ENCODE peak calls at places on chromosome 18, in ten cellular contexts. One of them, this sample, is unnamed.

GRCh38 chr18:3610818-3611217 is 160.8 kb downstream of the TGIF1 start:
- DNase-seq in spleen: peak; percentile 20
- DNase-seq in CD8-positive, alpha-beta memory T cell: no peak
- DNase-seq in right atrium auricular region: no peak
- DNase-seq in lower lobe of right lung: no peak
- DNase-seq in colonic mucosa: no peak
- DNase-seq in psoas muscle: no peak
- DNase-seq in tibial artery: no peak
- DNase-seq in astrocyte: no peak
- DNase-seq in SK-N-SH: no peak
- DNase-seq in this sample: no peak

GRCh38 chr18:75277629-75277966 is 67.0 kb downstream of the TSHZ1 start:
- DNase-seq in CD8-positive, alpha-beta memory T cell: no peak
- DNase-seq in psoas muscle: no peak
- DNase-seq in tibial artery: no peak
- DNase-seq in astrocyte: no peak
- DNase-seq in spleen: no peak
- DNase-seq in SK-N-SH: no peak
- DNase-seq in colonic mucosa: no peak
- DNase-seq in right atrium auricular region: no peak
- DNase-seq in lower lobe of right lung: no peak
- DNase-seq in this sample: no peak

GRCh38 chr18:30623401-30624065 is 419.0 kb downstream of the DSC3 start:
- DNase-seq in CD8-positive, alpha-beta memory T cell: no peak
- DNase-seq in lower lobe of right lung: no peak
- DNase-seq in psoas muscle: no peak
- DNase-seq in colonic mucosa: no peak
- DNase-seq in tibial artery: no peak
- DNase-seq in spleen: no peak
- DNase-seq in astrocyte: peak; percentile 29
- DNase-seq in SK-N-SH: no peak
- DNase-seq in right atrium auricular region: no peak
- DNase-seq in this sample: no peak

GRCh38 chr18:77165489-77166415 is 33.2 kb upstream of the MBP start:
- DNase-seq in SK-N-SH: no peak
- DNase-seq in CD8-positive, alpha-beta memory T cell: no peak
- DNase-seq in tibial artery: no peak
- DNase-seq in lower lobe of right lung: no peak
- DNase-seq in psoas muscle: peak; percentile 84
- DNase-seq in spleen: no peak
- DNase-seq in right atrium auricular region: peak; percentile 74
- DNase-seq in colonic mucosa: no peak
- DNase-seq in astrocyte: no peak
- DNase-seq in this sample: no peak

GRCh38 chr18:48359626-48360025 is 49.6 kb downstream of the ZBTB7C start:
- DNase-seq in colonic mucosa: no peak
- DNase-seq in tibial artery: no peak
- DNase-seq in astrocyte: no peak
- DNase-seq in CD8-positive, alpha-beta memory T cell: no peak
- DNase-seq in lower lobe of right lung: no peak
- DNase-seq in right atrium auricular region: no peak
- DNase-seq in psoas muscle: no peak
- DNase-seq in SK-N-SH: no peak
- DNase-seq in spleen: no peak
- DNase-seq in this sample: no peak

GRCh38 chr18:49016648-49017539 is 66.1 kb upstream of the SMAD7 start:
- DNase-seq in CD8-positive, alpha-beta memory T cell: no peak
- DNase-seq in tibial artery: peak; percentile 70
- DNase-seq in colonic mucosa: peak; percentile 18
- DNase-seq in spleen: peak; percentile 64
- DNase-seq in astrocyte: peak; percentile 90
- DNase-seq in psoas muscle: no peak
- DNase-seq in SK-N-SH: peak; percentile 40
- DNase-seq in lower lobe of right lung: peak; percentile 56
- DNase-seq in right atrium auricular region: no peak
- DNase-seq in this sample: no peak

GRCh38 chr18:68918216-68918615 is 120.3 kb downstream of the CCDC102B start:
- DNase-seq in lower lobe of right lung: no peak
- DNase-seq in SK-N-SH: no peak
- DNase-seq in astrocyte: no peak
- DNase-seq in spleen: no peak
- DNase-seq in colonic mucosa: no peak
- DNase-seq in tibial artery: no peak
- DNase-seq in CD8-positive, alpha-beta memory T cell: no peak
- DNase-seq in right atrium auricular region: no peak
- DNase-seq in psoas muscle: no peak
- DNase-seq in this sample: no peak

GRCh38 chr18:69774831-69775230 is 172.8 kb downstream of the CD226 start:
- DNase-seq in spleen: no peak
- DNase-seq in lower lobe of right lung: no peak
- DNase-seq in tibial artery: no peak
- DNase-seq in right atrium auricular region: no peak
- DNase-seq in psoas muscle: no peak
- DNase-seq in astrocyte: no peak
- DNase-seq in SK-N-SH: no peak
- DNase-seq in colonic mucosa: no peak
- DNase-seq in CD8-positive, alpha-beta memory T cell: no peak
- DNase-seq in this sample: no peak

GRCh38 chr18:72898870-72899840 is 31.4 kb upstream of the NETO1 start:
- DNase-seq in psoas muscle: no peak
- DNase-seq in CD8-positive, alpha-beta memory T cell: no peak
- DNase-seq in astrocyte: no peak
- DNase-seq in lower lobe of right lung: no peak
- DNase-seq in right atrium auricular region: no peak
- DNase-seq in colonic mucosa: no peak
- DNase-seq in tibial artery: no peak
- DNase-seq in SK-N-SH: no peak
- DNase-seq in spleen: no peak
- DNase-seq in this sample: no peak

GRCh38 chr18:30903566-30903965 is 139.0 kb downstream of the DSC3 start:
- DNase-seq in colonic mucosa: no peak
- DNase-seq in tibial artery: no peak
- DNase-seq in CD8-positive, alpha-beta memory T cell: no peak
- DNase-seq in psoas muscle: no peak
- DNase-seq in astrocyte: peak; percentile 88
- DNase-seq in lower lobe of right lung: no peak
- DNase-seq in SK-N-SH: no peak
- DNase-seq in right atrium auricular region: no peak
- DNase-seq in spleen: no peak
- DNase-seq in this sample: no peak

GRCh38 chr18:59096098-59096779 is 43.4 kb upstream of the SEC11C start:
- DNase-seq in SK-N-SH: peak; percentile 55
- DNase-seq in lower lobe of right lung: no peak
- DNase-seq in right atrium auricular region: no peak
- DNase-seq in astrocyte: no peak
- DNase-seq in colonic mucosa: no peak
- DNase-seq in tibial artery: no peak
- DNase-seq in spleen: no peak
- DNase-seq in psoas muscle: no peak
- DNase-seq in CD8-positive, alpha-beta memory T cell: no peak
- DNase-seq in this sample: no peak

GRCh38 chr18:35244671-35245070 is 3.8 kb downstream of the ZNF397 start:
- DNase-seq in psoas muscle: no peak
- DNase-seq in SK-N-SH: no peak
- DNase-seq in colonic mucosa: no peak
- DNase-seq in spleen: no peak
- DNase-seq in right atrium auricular region: no peak
- DNase-seq in lower lobe of right lung: no peak
- DNase-seq in astrocyte: no peak
- DNase-seq in tibial artery: no peak
- DNase-seq in CD8-positive, alpha-beta memory T cell: no peak
- DNase-seq in this sample: no peak
- H3K36me3 ChIP-seq in psoas muscle: peaks cover 29% of the 10 kb centered on the region
- H3K36me3 ChIP-seq in SK-N-SH: peaks cover 66% of the 10 kb centered on the region
- H3K36me3 ChIP-seq in colonic mucosa: peaks cover 7% of the 10 kb centered on the region
- H3K36me3 ChIP-seq in spleen: peaks cover 63% of the 10 kb centered on the region
- H3K36me3 ChIP-seq in right atrium auricular region: peaks cover 55% of the 10 kb centered on the region
- H3K36me3 ChIP-seq in lower lobe of right lung: peaks cover 72% of the 10 kb centered on the region
- H3K36me3 ChIP-seq in astrocyte: peaks cover 42% of the 10 kb centered on the region
- H3K36me3 ChIP-seq in tibial artery: peaks cover 66% of the 10 kb centered on the region
- H3K36me3 ChIP-seq in CD8-positive, alpha-beta memory T cell: peaks cover 50% of the 10 kb centered on the region
- H3K36me3 ChIP-seq in this sample: peaks cover 42% of the 10 kb centered on the region

GRCh38 chr18:13018379-13018778 is 27.2 kb downstream of the CEP192 start:
- DNase-seq in astrocyte: no peak
- DNase-seq in tibial artery: no peak
- DNase-seq in spleen: no peak
- DNase-seq in colonic mucosa: no peak
- DNase-seq in lower lobe of right lung: no peak
- DNase-seq in psoas muscle: no peak
- DNase-seq in SK-N-SH: no peak
- DNase-seq in CD8-positive, alpha-beta memory T cell: no peak
- DNase-seq in right atrium auricular region: no peak
- DNase-seq in this sample: no peak
- H3K36me3 ChIP-seq in astrocyte: peaks cover 43% of the 10 kb centered on the region
- H3K36me3 ChIP-seq in tibial artery: peaks cover 72% of the 10 kb centered on the region
- H3K36me3 ChIP-seq in spleen: peaks cover 84% of the 10 kb centered on the region
- H3K36me3 ChIP-seq in colonic mucosa: peaks cover 6% of the 10 kb centered on the region
- H3K36me3 ChIP-seq in lower lobe of right lung: peaks cover 76% of the 10 kb centered on the region
- H3K36me3 ChIP-seq in psoas muscle: peaks cover 8% of the 10 kb centered on the region
- H3K36me3 ChIP-seq in SK-N-SH: peaks cover 76% of the 10 kb centered on the region
- H3K36me3 ChIP-seq in CD8-positive, alpha-beta memory T cell: peaks cover 33% of the 10 kb centered on the region
- H3K36me3 ChIP-seq in right atrium auricular region: peaks cover 47% of the 10 kb centered on the region
- H3K36me3 ChIP-seq in this sample: peaks cover 12% of the 10 kb centered on the region

GRCh38 chr18:62732631-62733030 is 17.3 kb downstream of the PHLPP1 start:
- DNase-seq in CD8-positive, alpha-beta memory T cell: no peak
- DNase-seq in spleen: no peak
- DNase-seq in psoas muscle: no peak
- DNase-seq in SK-N-SH: no peak
- DNase-seq in right atrium auricular region: no peak
- DNase-seq in astrocyte: no peak
- DNase-seq in tibial artery: no peak
- DNase-seq in colonic mucosa: no peak
- DNase-seq in lower lobe of right lung: no peak
- DNase-seq in this sample: no peak
- H3K36me3 ChIP-seq in CD8-positive, alpha-beta memory T cell: no peaks in the 10 kb centered on the region
- H3K36me3 ChIP-seq in spleen: no peaks in the 10 kb centered on the region
- H3K36me3 ChIP-seq in psoas muscle: no peaks in the 10 kb centered on the region
- H3K36me3 ChIP-seq in SK-N-SH: peaks cover 12% of the 10 kb centered on the region
- H3K36me3 ChIP-seq in right atrium auricular region: no peaks in the 10 kb centered on the region
- H3K36me3 ChIP-seq in astrocyte: no peaks in the 10 kb centered on the region
- H3K36me3 ChIP-seq in tibial artery: no peaks in the 10 kb centered on the region
- H3K36me3 ChIP-seq in colonic mucosa: no peaks in the 10 kb centered on the region
- H3K36me3 ChIP-seq in lower lobe of right lung: no peaks in the 10 kb centered on the region
- H3K36me3 ChIP-seq in this sample: no peaks in the 10 kb centered on the region

GRCh38 chr18:45901654-45902210 is 65.4 kb downstream of the EPG5 start:
- DNase-seq in psoas muscle: no peak
- DNase-seq in CD8-positive, alpha-beta memory T cell: no peak
- DNase-seq in tibial artery: no peak
- DNase-seq in spleen: no peak
- DNase-seq in SK-N-SH: no peak
- DNase-seq in colonic mucosa: no peak
- DNase-seq in astrocyte: no peak
- DNase-seq in lower lobe of right lung: no peak
- DNase-seq in right atrium auricular region: no peak
- DNase-seq in this sample: no peak
- H3K36me3 ChIP-seq in psoas muscle: peaks cover 2% of the 10 kb centered on the region
- H3K36me3 ChIP-seq in CD8-positive, alpha-beta memory T cell: peaks cover 42% of the 10 kb centered on the region
- H3K36me3 ChIP-seq in tibial artery: peaks cover 61% of the 10 kb centered on the region
- H3K36me3 ChIP-seq in spleen: peaks cover 88% of the 10 kb centered on the region
- H3K36me3 ChIP-seq in SK-N-SH: peaks cover 70% of the 10 kb centered on the region
- H3K36me3 ChIP-seq in colonic mucosa: no peaks in the 10 kb centered on the region
- H3K36me3 ChIP-seq in astrocyte: peaks cover 44% of the 10 kb centered on the region
- H3K36me3 ChIP-seq in lower lobe of right lung: peaks cover 95% of the 10 kb centered on the region
- H3K36me3 ChIP-seq in right atrium auricular region: peaks cover 63% of the 10 kb centered on the region
- H3K36me3 ChIP-seq in this sample: no peaks in the 10 kb centered on the region

DNA sequence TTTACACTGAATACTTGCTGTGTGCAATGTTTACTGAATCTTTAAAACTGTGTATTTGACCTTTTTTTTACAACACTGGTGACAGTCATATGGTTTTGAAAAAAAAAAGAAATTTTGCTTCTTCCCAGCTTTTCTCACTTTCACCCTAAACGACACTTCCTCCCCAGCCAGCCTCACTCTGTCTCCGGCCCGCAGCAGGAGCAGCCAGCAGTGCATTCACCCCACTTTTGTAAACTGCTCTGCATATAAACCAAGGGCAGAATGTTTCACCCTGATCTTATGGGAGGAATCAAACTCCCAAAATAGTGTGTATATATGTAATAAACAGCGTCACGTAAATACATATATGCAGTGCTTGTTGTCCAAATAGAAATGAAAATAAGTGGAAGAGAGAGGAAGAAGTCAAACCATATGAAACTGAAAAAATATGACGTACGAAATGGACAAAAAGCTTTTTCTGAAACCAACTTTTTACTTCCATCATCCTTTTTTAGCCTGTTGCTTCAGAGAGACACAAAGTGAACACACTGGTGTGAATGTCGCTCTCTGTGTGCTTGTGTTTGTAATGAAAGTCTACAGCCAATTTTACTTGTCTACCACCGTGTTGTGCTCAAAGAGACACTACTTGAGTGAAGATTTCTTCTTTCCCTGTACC is 54.2 kb downstream of the ZCCHC2 start:
- DNase-seq in CD8-positive, alpha-beta memory T cell: no peak
- DNase-seq in colonic mucosa: no peak
- DNase-seq in tibial artery: no peak
- DNase-seq in right atrium auricular region: no peak
- DNase-seq in psoas muscle: no peak
- DNase-seq in lower lobe of right lung: no peak
- DNase-seq in spleen: no peak
- DNase-seq in astrocyte: no peak
- DNase-seq in SK-N-SH: no peak
- DNase-seq in this sample: no peak
- H3K36me3 ChIP-seq in CD8-positive, alpha-beta memory T cell: peaks cover 37% of the 10 kb centered on the region
- H3K36me3 ChIP-seq in colonic mucosa: peaks cover 7% of the 10 kb centered on the region
- H3K36me3 ChIP-seq in tibial artery: peaks cover 20% of the 10 kb centered on the region
- H3K36me3 ChIP-seq in right atrium auricular region: peaks cover 37% of the 10 kb centered on the region
- H3K36me3 ChIP-seq in psoas muscle: peaks cover 10% of the 10 kb centered on the region
- H3K36me3 ChIP-seq in lower lobe of right lung: peaks cover 70% of the 10 kb centered on the region
- H3K36me3 ChIP-seq in spleen: peaks cover 43% of the 10 kb centered on the region
- H3K36me3 ChIP-seq in astrocyte: peaks cover 13% of the 10 kb centered on the region
- H3K36me3 ChIP-seq in SK-N-SH: peaks cover 26% of the 10 kb centered on the region
- H3K36me3 ChIP-seq in this sample: no peaks in the 10 kb centered on the region

GRCh38 chr18:34650121-34650545 is 60.0 kb upstream of the DTNA start:
- DNase-seq in colonic mucosa: no peak
- DNase-seq in spleen: no peak
- DNase-seq in right atrium auricular region: no peak
- DNase-seq in CD8-positive, alpha-beta memory T cell: no peak
- DNase-seq in psoas muscle: no peak
- DNase-seq in SK-N-SH: no peak
- DNase-seq in tibial artery: no peak
- DNase-seq in lower lobe of right lung: no peak
- DNase-seq in astrocyte: peak; percentile 84
- DNase-seq in this sample: no peak
- H3K36me3 ChIP-seq in colonic mucosa: no peaks in the 10 kb centered on the region
- H3K36me3 ChIP-seq in spleen: no peaks in the 10 kb centered on the region
- H3K36me3 ChIP-seq in right atrium auricular region: no peaks in the 10 kb centered on the region
- H3K36me3 ChIP-seq in CD8-positive, alpha-beta memory T cell: no peaks in the 10 kb centered on the region
- H3K36me3 ChIP-seq in psoas muscle: no peaks in the 10 kb centered on the region
- H3K36me3 ChIP-seq in SK-N-SH: no peaks in the 10 kb centered on the region
- H3K36me3 ChIP-seq in tibial artery: no peaks in the 10 kb centered on the region
- H3K36me3 ChIP-seq in lower lobe of right lung: no peaks in the 10 kb centered on the region
- H3K36me3 ChIP-seq in astrocyte: no peaks in the 10 kb centered on the region
- H3K36me3 ChIP-seq in this sample: no peaks in the 10 kb centered on the region

DNA sequence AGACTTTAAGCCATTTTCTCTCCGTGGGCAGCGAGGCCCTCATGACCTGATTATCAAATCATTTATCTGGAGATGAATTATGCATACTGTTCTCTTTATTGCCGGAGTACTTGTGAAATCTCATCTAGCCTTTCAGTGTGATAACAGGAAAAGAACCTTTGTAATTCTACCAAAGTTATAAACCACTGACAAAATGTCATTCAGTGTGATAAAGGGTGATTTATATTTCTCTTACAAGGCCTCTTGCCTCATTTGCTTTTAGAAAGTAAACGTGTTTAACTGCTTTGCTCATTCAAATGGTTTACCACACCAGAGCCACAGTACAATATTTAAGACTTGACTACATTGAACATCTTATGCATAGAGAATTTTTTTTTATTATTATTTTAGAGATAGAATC is 13.8 kb downstream of the MTCL1 start:
- DNase-seq in CD8-positive, alpha-beta memory T cell: no peak
- DNase-seq in colonic mucosa: peak; percentile 17
- DNase-seq in SK-N-SH: no peak
- DNase-seq in lower lobe of right lung: no peak
- DNase-seq in right atrium auricular region: no peak
- DNase-seq in astrocyte: peak; percentile 74
- DNase-seq in tibial artery: no peak
- DNase-seq in psoas muscle: no peak
- DNase-seq in spleen: no peak
- DNase-seq in this sample: no peak
- H3K36me3 ChIP-seq in CD8-positive, alpha-beta memory T cell: no peaks in the 10 kb centered on the region
- H3K36me3 ChIP-seq in colonic mucosa: no peaks in the 10 kb centered on the region
- H3K36me3 ChIP-seq in SK-N-SH: peaks cover 53% of the 10 kb centered on the region
- H3K36me3 ChIP-seq in lower lobe of right lung: no peaks in the 10 kb centered on the region
- H3K36me3 ChIP-seq in right atrium auricular region: no peaks in the 10 kb centered on the region
- H3K36me3 ChIP-seq in astrocyte: peaks cover 35% of the 10 kb centered on the region
- H3K36me3 ChIP-seq in tibial artery: no peaks in the 10 kb centered on the region
- H3K36me3 ChIP-seq in psoas muscle: no peaks in the 10 kb centered on the region
- H3K36me3 ChIP-seq in spleen: no peaks in the 10 kb centered on the region
- H3K36me3 ChIP-seq in this sample: no peaks in the 10 kb centered on the region

This sample was measured in BE2C.